ENCODE peak calls at places on chromosomes 11 and 22, in six cellular contexts. F is aorta, E is GM23248, Q is T-helper 17 cell, L is uterus, V is fibroblast of mammary gland. I is an unnamed sample.

GRCh38 chr22:29625090-29625825 is 21.8 kb downstream of the NF2 start:
- DNase-seq in L (peak), E (peak), Q (no peak), F (no peak), V (peak), I (peak)

GRCh38 chr11:127451852-127452251 is 451.3 kb upstream of the KIRREL3 start:
- DNase-seq in E (no peak), L (no peak), V (no peak), Q (no peak), F (no peak), I (no peak)

GRCh38 chr11:62724171-62724570 is 3.1 kb downstream of the HNRNPUL2 start:
- DNase-seq in L (no peak), Q (no peak), F (no peak), E (peak), V (no peak), I (no peak)

GRCh38 chr11:119315139-119316016 is 1.6 kb downstream of the MCAM start:
- DNase-seq in E (peak), F (peak), L (no peak), V (no peak), Q (peak), I (peak)

GRCh38 chr11:131663403-131664200 is 293.2 kb downstream of the NTM start:
- DNase-seq in V (no peak), E (no peak), Q (no peak), F (no peak), L (no peak), I (no peak)

GRCh38 chr11:553083-553948 is 7.2 kb downstream of the LMNTD2 start:
- DNase-seq in F (no peak), V (no peak), L (no peak), Q (no peak), E (no peak), I (no peak)

GRCh38 chr11:30333405-30333804 is 10.5 kb downstream of the ARL14EP start:
- DNase-seq in F (no peak), E (peak), V (peak), Q (no peak), L (no peak), I (no peak)

GRCh38 chr11:95152878-95153856 is 63.5 kb downstream of the ENDOD1 start:
- DNase-seq in Q (no peak), V (no peak), F (no peak), L (no peak), E (no peak), I (no peak)

GRCh38 chr11:82864268-82864667 is 36.0 kb downstream of the PRCP start:
- DNase-seq in E (peak), L (peak), F (peak), Q (no peak), V (peak), I (peak)

GRCh38 chr11:13668102-13668956 is at the start of gene FAR1:
- DNase-seq in Q (peak), V (peak), E (peak), F (peak), L (peak), I (peak)

GRCh38 chr22:29517215-29517908 is 36.2 kb downstream of the THOC5 start:
- DNase-seq in V (no peak), Q (no peak), F (no peak), E (peak), L (no peak), I (no peak)

GRCh38 chr22:44550666-44551491 is 52.8 kb upstream of the RTL6 start:
- DNase-seq in E (peak), L (peak), F (no peak), Q (no peak), V (peak), I (peak)

GRCh38 chr22:17540481-17540880 is 22.8 kb upstream of the SLC25A18 start:
- DNase-seq in Q (no peak), L (no peak), V (no peak), E (no peak), F (no peak), I (no peak)

GRCh38 chr11:133228406-133229330 is 303.6 kb downstream of the OPCML start:
- DNase-seq in Q (no peak), E (no peak), V (no peak), F (no peak), L (no peak), I (no peak)

GRCh38 chr11:55914482-55914881 is at the start of gene OR5W2:
- DNase-seq in V (no peak), E (no peak), Q (no peak), L (no peak), F (no peak), I (no peak)

GRCh38 chr22:24741357-24741756 is 33.2 kb downstream of the PIWIL3 start:
- DNase-seq in Q (no peak), L (no peak), V (no peak), F (no peak), E (no peak), I (no peak)

GRCh38 chr11:71250512-71251158 is 1.7 kb downstream of the SHANK2 start:
- DNase-seq in F (peak), V (no peak), Q (no peak), E (no peak), L (no peak), I (no peak)

GRCh38 chr22:20578707-20579106 is 71.3 kb downstream of the MED15 start:
- DNase-seq in E (no peak), Q (no peak), L (no peak), F (no peak), V (no peak), I (no peak)

GRCh38 chr11:102603091-102603490 is 22.0 kb downstream of the MMP20 start:
- DNase-seq in F (no peak), L (no peak), Q (no peak), E (peak), V (peak), I (peak)

GRCh38 chr11:7485136-7485853 is at the start of gene OLFML1:
- DNase-seq in L (peak), E (peak), V (peak), Q (no peak), F (no peak), I (no peak)

GRCh38 chr11:78253797-78254196 is 65.1 kb downstream of the USP35 start:
- DNase-seq in F (no peak), V (peak), L (no peak), Q (no peak), E (peak), I (no peak)

GRCh38 chr11:65089621-65090020 is 5.6 kb downstream of the ZFPL1 start:
- DNase-seq in E (no peak), L (no peak), F (no peak), V (no peak), Q (no peak), I (no peak)